ENCODE peak calls at places on chromosomes 1 and 21, in six cellular contexts. One of them, this sample, is unnamed.
A peak's percentile ranks its signal among the peaks of the same experiment; 100 is the strongest.

GRCh38 chr1:7690076-7690475 is 81.0 kb upstream of the VAMP3 start:
- DNase-seq in lung: no peak
- DNase-seq in choroid plexus epithelial cell: no peak
- DNase-seq in CD4-positive, alpha-beta T cell: no peak
- DNase-seq in fibroblast of lung: no peak
- DNase-seq in cardiac fibroblast: no peak
- DNase-seq in this sample: no peak

GRCh38 chr1:226723640-226724532 is 15.2 kb downstream of the ITPKB start:
- DNase-seq in lung: no peak
- DNase-seq in choroid plexus epithelial cell: peak; percentile 85
- DNase-seq in CD4-positive, alpha-beta T cell: no peak
- DNase-seq in fibroblast of lung: peak; percentile 68
- DNase-seq in cardiac fibroblast: peak; percentile 79
- DNase-seq in this sample: no peak

GRCh38 chr1:93255222-93256079 is 74.9 kb downstream of the CCDC18 start:
- DNase-seq in lung: no peak
- DNase-seq in choroid plexus epithelial cell: peak; percentile 86
- DNase-seq in CD4-positive, alpha-beta T cell: no peak
- DNase-seq in fibroblast of lung: peak; percentile 79
- DNase-seq in cardiac fibroblast: peak; percentile 78
- DNase-seq in this sample: peak; percentile 38

GRCh38 chr1:89114662-89115061 is 11.3 kb downstream of the GBP2 start:
- DNase-seq in lung: no peak
- DNase-seq in choroid plexus epithelial cell: no peak
- DNase-seq in CD4-positive, alpha-beta T cell: no peak
- DNase-seq in fibroblast of lung: no peak
- DNase-seq in cardiac fibroblast: no peak
- DNase-seq in this sample: no peak

GRCh38 chr1:10631811-10632481 is 157.2 kb downstream of the PEX14 start:
- DNase-seq in lung: no peak
- DNase-seq in choroid plexus epithelial cell: no peak
- DNase-seq in CD4-positive, alpha-beta T cell: no peak
- DNase-seq in fibroblast of lung: no peak
- DNase-seq in cardiac fibroblast: no peak
- DNase-seq in this sample: no peak

GRCh38 chr1:32339363-32339978 is 3.4 kb upstream of the MARCKSL1 start:
- DNase-seq in lung: no peak
- DNase-seq in choroid plexus epithelial cell: peak; percentile 67
- DNase-seq in CD4-positive, alpha-beta T cell: no peak
- DNase-seq in fibroblast of lung: peak; percentile 17
- DNase-seq in cardiac fibroblast: peak; percentile 78
- DNase-seq in this sample: no peak

GRCh38 chr1:155049651-155050559 is 1.2 kb upstream of the ADAM15 start:
- DNase-seq in lung: no peak
- DNase-seq in choroid plexus epithelial cell: no peak
- DNase-seq in CD4-positive, alpha-beta T cell: no peak
- DNase-seq in fibroblast of lung: peak; percentile 37
- DNase-seq in cardiac fibroblast: peak; percentile 37
- DNase-seq in this sample: no peak

GRCh38 chr1:210310562-210310961 is 18.1 kb upstream of the HHAT start:
- DNase-seq in lung: no peak
- DNase-seq in choroid plexus epithelial cell: no peak
- DNase-seq in CD4-positive, alpha-beta T cell: no peak
- DNase-seq in fibroblast of lung: no peak
- DNase-seq in cardiac fibroblast: no peak
- DNase-seq in this sample: no peak

GRCh38 chr1:19250629-19251304 is 557 bp downstream of the EMC1 start:
- DNase-seq in lung: no peak
- DNase-seq in choroid plexus epithelial cell: no peak
- DNase-seq in CD4-positive, alpha-beta T cell: no peak
- DNase-seq in fibroblast of lung: no peak
- DNase-seq in cardiac fibroblast: peak; percentile 7
- DNase-seq in this sample: no peak

GRCh38 chr1:163241716-163242115 is 39.0 kb upstream of the RGS5 start:
- DNase-seq in lung: no peak
- DNase-seq in choroid plexus epithelial cell: no peak
- DNase-seq in CD4-positive, alpha-beta T cell: no peak
- DNase-seq in fibroblast of lung: no peak
- DNase-seq in cardiac fibroblast: no peak
- DNase-seq in this sample: no peak

GRCh38 chr21:32826317-32827167 is 55.0 kb upstream of the PAXBP1 start:
- DNase-seq in lung: no peak
- DNase-seq in choroid plexus epithelial cell: peak; percentile 84
- DNase-seq in CD4-positive, alpha-beta T cell: peak; percentile 3
- DNase-seq in fibroblast of lung: peak; percentile 72
- DNase-seq in cardiac fibroblast: peak; percentile 79
- DNase-seq in this sample: no peak

GRCh38 chr21:43304206-43304605 is 122.7 kb downstream of the SIK1 start:
- DNase-seq in lung: no peak
- DNase-seq in choroid plexus epithelial cell: no peak
- DNase-seq in CD4-positive, alpha-beta T cell: no peak
- DNase-seq in fibroblast of lung: no peak
- DNase-seq in cardiac fibroblast: no peak
- DNase-seq in this sample: no peak

GRCh38 chr1:26723013-26723991 is 27.5 kb downstream of the ARID1A start:
- DNase-seq in lung: peak; percentile 82
- DNase-seq in choroid plexus epithelial cell: peak; percentile 99
- DNase-seq in CD4-positive, alpha-beta T cell: peak; percentile 6
- DNase-seq in fibroblast of lung: peak; percentile 98
- DNase-seq in cardiac fibroblast: peak; percentile 98
- DNase-seq in this sample: peak; percentile 73

GRCh38 chr1:220631238-220631842 is 58.8 kb upstream of the C1orf115 start:
- DNase-seq in lung: no peak
- DNase-seq in choroid plexus epithelial cell: peak; percentile 2
- DNase-seq in CD4-positive, alpha-beta T cell: no peak
- DNase-seq in fibroblast of lung: peak; percentile 11
- DNase-seq in cardiac fibroblast: no peak
- DNase-seq in this sample: no peak

GRCh38 chr1:234533034-234533571 is 54.1 kb upstream of the TARBP1 start:
- DNase-seq in lung: no peak
- DNase-seq in choroid plexus epithelial cell: peak; percentile 88
- DNase-seq in CD4-positive, alpha-beta T cell: no peak
- DNase-seq in fibroblast of lung: peak; percentile 98
- DNase-seq in cardiac fibroblast: peak; percentile 99
- DNase-seq in this sample: peak; percentile 68

GRCh38 chr1:12113433-12114339 is 50.6 kb downstream of the TNFRSF8 start:
- DNase-seq in lung: no peak
- DNase-seq in choroid plexus epithelial cell: peak; percentile 85
- DNase-seq in CD4-positive, alpha-beta T cell: no peak
- DNase-seq in fibroblast of lung: peak; percentile 64
- DNase-seq in cardiac fibroblast: peak; percentile 73
- DNase-seq in this sample: no peak

GRCh38 chr1:228154685-228155571 is 5.2 kb downstream of the GJC2 start:
- DNase-seq in lung: no peak
- DNase-seq in choroid plexus epithelial cell: no peak
- DNase-seq in CD4-positive, alpha-beta T cell: no peak
- DNase-seq in fibroblast of lung: no peak
- DNase-seq in cardiac fibroblast: no peak
- DNase-seq in this sample: no peak

GRCh38 chr1:145961425-145962156 is 2.8 kb downstream of the ANKRD34A start:
- DNase-seq in lung: no peak
- DNase-seq in choroid plexus epithelial cell: peak; percentile 35
- DNase-seq in CD4-positive, alpha-beta T cell: no peak
- DNase-seq in fibroblast of lung: no peak
- DNase-seq in cardiac fibroblast: peak; percentile 23
- DNase-seq in this sample: no peak

GRCh38 chr1:67062412-67062811 is 8.5 kb upstream of the SLC35D1 start:
- DNase-seq in lung: no peak
- DNase-seq in choroid plexus epithelial cell: no peak
- DNase-seq in CD4-positive, alpha-beta T cell: no peak
- DNase-seq in fibroblast of lung: no peak
- DNase-seq in cardiac fibroblast: no peak
- DNase-seq in this sample: no peak

GRCh38 chr1:149887456-149888159 is 11.8 kb upstream of the BOLA1 start:
- DNase-seq in lung: peak; percentile 87
- DNase-seq in choroid plexus epithelial cell: peak; percentile 99
- DNase-seq in CD4-positive, alpha-beta T cell: peak; percentile 68
- DNase-seq in fibroblast of lung: peak; percentile 99
- DNase-seq in cardiac fibroblast: peak; percentile 99
- DNase-seq in this sample: peak; percentile 97

GRCh38 chr1:114345930-114346479 is 165.0 kb downstream of the TRIM33 start:
- DNase-seq in lung: no peak
- DNase-seq in choroid plexus epithelial cell: peak; percentile 15
- DNase-seq in CD4-positive, alpha-beta T cell: no peak
- DNase-seq in fibroblast of lung: peak; percentile 19
- DNase-seq in cardiac fibroblast: peak; percentile 9
- DNase-seq in this sample: no peak

GRCh38 chr1:212525479-212526110 is 83.0 kb upstream of the ATF3 start:
- DNase-seq in lung: no peak
- DNase-seq in choroid plexus epithelial cell: peak; percentile 71
- DNase-seq in CD4-positive, alpha-beta T cell: no peak
- DNase-seq in fibroblast of lung: no peak
- DNase-seq in cardiac fibroblast: peak; percentile 51
- DNase-seq in this sample: no peak

GRCh38 chr1:204975021-204975420 is 68.0 kb upstream of the CNTN2 start:
- DNase-seq in lung: no peak
- DNase-seq in choroid plexus epithelial cell: no peak
- DNase-seq in CD4-positive, alpha-beta T cell: no peak
- DNase-seq in fibroblast of lung: no peak
- DNase-seq in cardiac fibroblast: no peak
- DNase-seq in this sample: no peak

GRCh38 chr1:204977327-204977726 is 65.7 kb upstream of the CNTN2 start:
- DNase-seq in lung: no peak
- DNase-seq in choroid plexus epithelial cell: no peak
- DNase-seq in CD4-positive, alpha-beta T cell: no peak
- DNase-seq in fibroblast of lung: no peak
- DNase-seq in cardiac fibroblast: no peak
- DNase-seq in this sample: no peak

GRCh38 chr1:204974326-204974725 is 68.7 kb upstream of the CNTN2 start:
- DNase-seq in lung: no peak
- DNase-seq in choroid plexus epithelial cell: no peak
- DNase-seq in CD4-positive, alpha-beta T cell: no peak
- DNase-seq in fibroblast of lung: no peak
- DNase-seq in cardiac fibroblast: no peak
- DNase-seq in this sample: no peak

GRCh38 chr1:204976666-204977065 is 66.3 kb upstream of the CNTN2 start:
- DNase-seq in lung: no peak
- DNase-seq in choroid plexus epithelial cell: no peak
- DNase-seq in CD4-positive, alpha-beta T cell: no peak
- DNase-seq in fibroblast of lung: no peak
- DNase-seq in cardiac fibroblast: no peak
- DNase-seq in this sample: no peak

GRCh38 chr1:204975568-204976235 is 67.3 kb upstream of the CNTN2 start:
- DNase-seq in lung: peak; percentile 49
- DNase-seq in choroid plexus epithelial cell: peak; percentile 67
- DNase-seq in CD4-positive, alpha-beta T cell: peak; percentile 46
- DNase-seq in fibroblast of lung: peak; percentile 37
- DNase-seq in cardiac fibroblast: peak; percentile 46
- DNase-seq in this sample: no peak
- TF ChIP-seq CTCF in lung: peak; percentile 53
- TF ChIP-seq CTCF in choroid plexus epithelial cell: peak; percentile 91
- TF ChIP-seq CTCF in CD4-positive, alpha-beta T cell: peak; percentile 72
- TF ChIP-seq CTCF in fibroblast of lung: peak; percentile 91
- TF ChIP-seq CTCF in cardiac fibroblast: peak; percentile 87
- TF ChIP-seq CTCF in this sample: peak; percentile 86

GRCh38 chr21:45818276-45818903 is 163.2 kb upstream of the COL6A1 start:
- DNase-seq in lung: no peak
- DNase-seq in choroid plexus epithelial cell: peak; percentile 87
- DNase-seq in CD4-positive, alpha-beta T cell: no peak
- DNase-seq in fibroblast of lung: peak; percentile 75
- DNase-seq in cardiac fibroblast: peak; percentile 88
- DNase-seq in this sample: peak; percentile 61
- TF ChIP-seq CTCF in lung: no peak
- TF ChIP-seq CTCF in choroid plexus epithelial cell: no peak
- TF ChIP-seq CTCF in CD4-positive, alpha-beta T cell: no peak
- TF ChIP-seq CTCF in fibroblast of lung: no peak
- TF ChIP-seq CTCF in cardiac fibroblast: no peak
- TF ChIP-seq CTCF in this sample: no peak

GRCh38 chr1:13697738-13698137 is 2.2 kb upstream of the PRDM2 start:
- DNase-seq in lung: no peak
- DNase-seq in choroid plexus epithelial cell: no peak
- DNase-seq in CD4-positive, alpha-beta T cell: no peak
- DNase-seq in fibroblast of lung: no peak
- DNase-seq in cardiac fibroblast: no peak
- DNase-seq in this sample: no peak
- TF ChIP-seq CTCF in lung: no peak
- TF ChIP-seq CTCF in choroid plexus epithelial cell: peak; percentile 20
- TF ChIP-seq CTCF in CD4-positive, alpha-beta T cell: no peak
- TF ChIP-seq CTCF in fibroblast of lung: peak; percentile 2
- TF ChIP-seq CTCF in cardiac fibroblast: peak; percentile 13
- TF ChIP-seq CTCF in this sample: no peak

DNA sequence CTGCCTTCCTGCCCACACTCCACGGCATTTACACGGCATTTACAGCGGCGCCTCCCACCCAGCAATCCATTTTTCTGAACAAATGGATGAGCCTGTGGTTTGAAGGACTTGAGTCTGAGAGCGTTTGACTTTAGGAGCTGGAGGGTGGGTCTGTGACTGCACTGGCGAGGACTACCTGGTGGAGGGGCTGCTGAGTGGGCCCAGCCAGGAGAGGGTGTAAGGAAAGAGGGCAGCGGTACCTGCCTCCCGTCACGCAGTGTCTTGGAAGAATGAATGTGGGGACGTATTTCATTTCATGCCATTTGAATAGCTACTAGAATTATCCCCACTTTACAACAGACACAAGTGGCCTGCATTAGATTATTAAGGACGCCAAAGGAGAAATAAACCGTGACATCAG is 62.9 kb downstream of the B3GALT5 start:
- DNase-seq in lung: no peak
- DNase-seq in choroid plexus epithelial cell: no peak
- DNase-seq in CD4-positive, alpha-beta T cell: no peak
- DNase-seq in fibroblast of lung: no peak
- DNase-seq in cardiac fibroblast: no peak
- DNase-seq in this sample: no peak
- TF ChIP-seq CTCF in lung: no peak
- TF ChIP-seq CTCF in choroid plexus epithelial cell: no peak
- TF ChIP-seq CTCF in CD4-positive, alpha-beta T cell: no peak
- TF ChIP-seq CTCF in fibroblast of lung: no peak
- TF ChIP-seq CTCF in cardiac fibroblast: no peak
- TF ChIP-seq CTCF in this sample: no peak

GRCh38 chr21:23939369-23940065 is 1667.8 kb downstream of the MRPL39 start:
- DNase-seq in lung: no peak
- DNase-seq in choroid plexus epithelial cell: no peak
- DNase-seq in CD4-positive, alpha-beta T cell: no peak
- DNase-seq in fibroblast of lung: no peak
- DNase-seq in cardiac fibroblast: no peak
- DNase-seq in this sample: no peak

GRCh38 chr21:23936991-23937390 is 1670.3 kb downstream of the MRPL39 start:
- DNase-seq in lung: no peak
- DNase-seq in choroid plexus epithelial cell: no peak
- DNase-seq in CD4-positive, alpha-beta T cell: no peak
- DNase-seq in fibroblast of lung: no peak
- DNase-seq in cardiac fibroblast: no peak
- DNase-seq in this sample: no peak

GRCh38 chr21:23930565-23930964 is 1676.7 kb downstream of the MRPL39 start:
- DNase-seq in lung: no peak
- DNase-seq in choroid plexus epithelial cell: no peak
- DNase-seq in CD4-positive, alpha-beta T cell: no peak
- DNase-seq in fibroblast of lung: no peak
- DNase-seq in cardiac fibroblast: no peak
- DNase-seq in this sample: no peak

DNA sequence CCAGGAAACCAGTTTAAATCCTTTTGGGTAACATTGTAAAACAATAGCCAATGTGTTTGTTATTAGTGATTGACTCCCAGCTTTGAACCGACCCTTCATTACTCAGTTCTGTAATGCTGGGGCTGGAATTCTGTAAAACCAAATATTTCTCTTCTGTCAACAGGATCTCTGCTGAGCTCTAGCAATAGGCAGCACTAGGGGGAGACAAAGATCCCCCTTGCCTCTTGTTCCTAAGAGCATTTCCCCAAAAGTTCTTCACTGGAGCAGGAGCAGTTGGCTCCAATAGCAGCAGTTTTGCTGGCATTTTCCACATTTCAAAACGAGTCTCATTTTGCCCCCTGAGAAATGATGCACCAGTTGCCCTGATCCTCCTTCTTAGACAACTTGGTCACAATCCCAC is 1671.1 kb downstream of the MRPL39 start:
- DNase-seq in lung: no peak
- DNase-seq in choroid plexus epithelial cell: peak; percentile 13
- DNase-seq in CD4-positive, alpha-beta T cell: no peak
- DNase-seq in fibroblast of lung: peak; percentile 50
- DNase-seq in cardiac fibroblast: peak; percentile 44
- DNase-seq in this sample: no peak
- TF ChIP-seq CTCF in lung: no peak
- TF ChIP-seq CTCF in choroid plexus epithelial cell: peak; percentile 33
- TF ChIP-seq CTCF in CD4-positive, alpha-beta T cell: no peak
- TF ChIP-seq CTCF in fibroblast of lung: peak; percentile 72
- TF ChIP-seq CTCF in cardiac fibroblast: peak; percentile 54
- TF ChIP-seq CTCF in this sample: peak; percentile 52